ENCODE peak calls at places on chromosomes 1 and 21, in eight cellular contexts. J is dorsolateral prefrontal cortex, A is thoracic aorta, W is stomach, D is tibial artery, C is pancreas, P is Peyer's patch, U is kidney. T is an unnamed sample.

GRCh38 chr1:69016468-69016867 is 519.6 kb upstream of the DEPDC1 start:
- DNase-seq in W (no peak), P (no peak), C (no peak), A (no peak), U (no peak), D (no peak), J (no peak), T (no peak)

GRCh38 chr21:42375141-42375905 is 9.0 kb upstream of the TFF1 start:
- DNase-seq in P (peak; percentile 81), W (peak; percentile 63), J (no peak), A (no peak), U (peak; percentile 62), D (no peak), C (peak; percentile 38), T (peak; percentile 85)

GRCh38 chr1:69524010-69524409 is 43.7 kb upstream of the LRRC7 start:
- DNase-seq in C (no peak), W (no peak), P (no peak), U (no peak), D (no peak), A (no peak), J (no peak), T (no peak)

GRCh38 chr1:115088871-115089442 is 346 bp downstream of the TSPAN2 start:
- DNase-seq in U (no peak), A (no peak), W (no peak), J (no peak), D (no peak), C (peak; percentile 58), P (no peak), T (no peak)

GRCh38 chr21:27026501-27026900 is 59.6 kb upstream of the ADAMTS5 start:
- DNase-seq in C (no peak), W (no peak), J (no peak), D (no peak), A (no peak), U (no peak), P (no peak), T (no peak)

GRCh38 chr1:217315346-217315745 is 315.5 kb downstream of the GPATCH2 start:
- DNase-seq in J (no peak), P (no peak), A (no peak), U (no peak), C (no peak), D (no peak), W (no peak), T (no peak)

GRCh38 chr1:107748529-107748928 is 216.5 kb downstream of the VAV3 start:
- DNase-seq in J (no peak), D (no peak), U (no peak), W (no peak), C (no peak), A (no peak), P (no peak), T (no peak)

GRCh38 chr1:34696230-34696629 is 58.6 kb upstream of the GJB5 start:
- DNase-seq in U (no peak), P (no peak), C (no peak), A (no peak), J (no peak), D (no peak), W (no peak), T (no peak)

GRCh38 chr1:167165948-167166702 is 54.6 kb upstream of the POU2F1 start:
- DNase-seq in U (no peak), J (peak; percentile 28), C (no peak), D (no peak), A (no peak), P (no peak), W (no peak), T (peak; percentile 75)

GRCh38 chr1:58116284-58116683 is 430.2 kb downstream of the OMA1 start:
- DNase-seq in A (no peak), J (no peak), U (no peak), W (no peak), C (no peak), P (no peak), D (no peak), T (no peak)

GRCh38 chr21:32726742-32727477 is 903 bp downstream of the SYNJ1 start:
- DNase-seq in U (no peak), P (no peak), A (peak; percentile 4), C (no peak), W (no peak), J (peak; percentile 30), D (peak; percentile 65), T (peak; percentile 53)

GRCh38 chr1:118204106-118204505 is 19.1 kb upstream of the SPAG17 start:
- DNase-seq in J (no peak), C (no peak), W (no peak), U (no peak), D (no peak), A (no peak), P (no peak), T (no peak)

GRCh38 chr1:41599912-41600311 is 115.4 kb upstream of the EDN2 start:
- DNase-seq in C (no peak), W (no peak), J (no peak), P (no peak), U (no peak), D (no peak), A (no peak), T (no peak)

GRCh38 chr1:162035241-162035640 is 11.6 kb upstream of the OLFML2B start:
- DNase-seq in J (no peak), W (no peak), U (peak; percentile 67), A (no peak), C (no peak), D (no peak), P (no peak), T (no peak)

GRCh38 chr1:30538226-30538625 is 185.2 kb downstream of the MATN1 start:
- DNase-seq in C (no peak), U (no peak), W (no peak), P (no peak), J (no peak), D (no peak), A (no peak), T (no peak)

DNA sequence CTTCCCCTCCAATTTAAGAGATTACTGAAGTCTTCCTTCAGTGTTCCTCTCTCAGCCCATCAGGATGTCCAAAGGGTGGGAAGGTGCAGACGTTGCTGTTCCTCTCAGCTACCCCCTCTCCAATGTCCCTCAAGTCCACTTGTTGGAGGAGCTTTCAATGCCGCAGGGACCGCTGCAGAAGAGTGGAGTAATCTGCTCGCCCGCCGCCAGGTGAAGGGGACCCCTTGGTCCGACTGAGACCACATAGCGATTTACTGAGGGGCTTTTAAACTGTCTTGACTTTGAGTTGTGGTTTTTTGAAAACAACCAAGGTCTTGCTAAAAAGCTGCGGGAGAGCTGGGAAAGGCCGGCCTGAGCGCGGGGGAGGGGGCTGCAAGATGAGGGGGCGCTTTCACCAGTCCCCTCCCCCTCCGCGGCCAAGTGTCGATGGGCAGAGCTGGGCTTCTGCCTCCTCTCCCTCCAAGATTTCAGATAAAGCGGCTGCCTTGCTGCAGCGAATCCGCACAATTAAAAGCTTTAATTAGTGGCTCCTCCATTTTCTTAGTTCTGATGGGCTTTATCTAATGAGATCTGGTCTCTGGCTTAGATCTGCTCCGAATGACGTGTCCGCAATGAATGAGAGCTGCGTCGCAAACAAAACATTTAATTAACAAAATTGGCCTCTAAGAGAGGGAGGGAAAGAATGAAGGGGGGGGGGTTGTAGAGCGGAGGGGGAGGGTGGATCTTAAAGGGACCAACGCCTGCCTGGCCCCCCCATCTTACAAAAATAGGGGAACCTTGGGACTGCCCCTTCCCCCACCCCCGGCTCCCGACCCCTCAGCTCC is 5.9 kb downstream of the LMO4 start:
- DNase-seq in U (no peak), P (no peak), J (no peak), C (no peak), W (no peak), A (no peak), D (no peak), T (peak; percentile 39)
- TF ChIP-seq CTCF in U (no peak), P (no peak), J (no peak), C (no peak), W (no peak), A (no peak), D (peak; percentile 9), T (no peak)

GRCh38 chr1:23395162-23395724 is 25.6 kb upstream of the ZNF436 start:
- DNase-seq in A (no peak), D (no peak), C (no peak), P (no peak), W (no peak), J (no peak), U (no peak), T (no peak)

GRCh38 chr1:23393706-23394105 is 24.1 kb upstream of the ZNF436 start:
- DNase-seq in D (no peak), A (no peak), P (no peak), W (no peak), U (peak; percentile 83), J (no peak), C (peak; percentile 67), T (no peak)

GRCh38 chr1:23394176-23394575 is 24.5 kb upstream of the ZNF436 start:
- DNase-seq in D (no peak), C (no peak), J (no peak), P (no peak), W (no peak), A (no peak), U (no peak), T (no peak)

GRCh38 chr1:23395849-23396248 is 26.2 kb upstream of the ZNF436 start:
- DNase-seq in C (no peak), U (no peak), J (no peak), A (no peak), D (no peak), W (no peak), P (no peak), T (no peak)

DNA sequence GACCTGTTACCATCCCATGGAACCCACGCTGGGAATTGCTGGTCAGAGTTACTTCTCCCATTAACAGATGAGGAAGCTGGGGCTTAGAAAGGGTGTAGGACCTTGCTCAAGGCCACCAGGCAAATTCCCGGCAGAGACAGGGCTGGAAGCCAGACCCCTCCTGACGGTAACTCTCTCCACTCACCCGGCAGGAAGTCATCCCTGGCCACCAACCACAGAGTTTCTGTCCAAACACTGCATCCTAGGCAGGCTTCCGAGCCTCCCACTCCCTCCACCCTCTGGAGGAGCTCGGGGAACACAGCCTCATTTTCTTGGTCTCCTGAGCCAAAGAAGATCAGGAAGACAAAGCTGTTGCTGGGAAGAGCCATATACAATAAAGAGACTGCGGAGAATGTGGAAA is 25.0 kb upstream of the ZNF436 start:
- DNase-seq in D (peak; percentile 89), P (peak; percentile 60), C (no peak), W (peak; percentile 46), J (no peak), U (peak; percentile 90), A (peak; percentile 18), T (peak; percentile 57)
- H3K4me3 ChIP-seq in D (no peak overlapping the region), P (no peak overlapping the region), C (no peak overlapping the region), W (no peak overlapping the region), J (peak overlapping the region; percentile 6), U (no peak overlapping the region), A (no peak overlapping the region), T (no peak overlapping the region)

DNA sequence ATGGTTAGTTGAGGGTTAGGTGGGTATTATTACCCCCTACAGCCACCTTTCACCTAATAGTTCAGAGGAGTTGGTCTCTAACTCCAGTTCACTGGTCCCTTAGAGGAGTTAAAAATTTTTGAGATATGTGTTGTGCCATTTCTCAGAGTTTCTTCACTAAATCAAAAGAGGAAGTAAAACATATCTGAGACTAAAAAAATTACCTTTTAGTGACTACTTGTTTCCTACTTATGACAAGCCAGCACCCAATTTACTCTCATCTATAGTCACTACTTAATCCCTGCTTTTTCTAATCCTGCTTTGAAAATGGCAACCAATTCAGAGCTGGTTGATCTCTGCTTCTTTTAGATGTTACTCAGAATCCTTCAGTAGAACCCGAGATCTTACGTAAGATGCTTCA is 1316.8 kb upstream of the B3GALT2 start:
- DNase-seq in P (no peak), C (no peak), W (no peak), J (no peak), U (no peak), A (no peak), D (no peak), T (no peak)
- H3K27ac ChIP-seq in P (no peak overlapping the region), C (no peak overlapping the region), W (no peak overlapping the region), J (no peak overlapping the region), U (no peak overlapping the region), A (no peak overlapping the region), D (no peak overlapping the region), T (no peak overlapping the region)

GRCh38 chr1:119276558-119276957 is 92.0 kb upstream of the HAO2 start:
- DNase-seq in J (no peak), C (no peak), P (no peak), W (no peak), D (no peak), U (no peak), A (no peak), T (no peak)
- TF ChIP-seq CTCF in J (no peak), C (no peak), P (no peak), W (no peak), D (no peak), U (no peak), A (no peak), T (no peak)